ENCODE peak calls at places on chromosomes 3 and 15, in nine cellular contexts. One of them, this sample, is unnamed.

GRCh38 chr3:23219552-23219951 is 16.4 kb downstream of the UBE2E2 start:
- DNase-seq in heart right ventricle: no peak
- DNase-seq in PC-3: no peak
- DNase-seq in heart left ventricle: no peak
- DNase-seq in A549: no peak
- DNase-seq in left lung: no peak
- DNase-seq in left ventricle myocardium inferior: no peak
- DNase-seq in stomach: no peak
- DNase-seq in fibroblast of mammary gland: no peak
- DNase-seq in this sample: no peak

GRCh38 chr3:168061332-168061996 is 34.3 kb downstream of the GOLIM4 start:
- DNase-seq in heart right ventricle: no peak
- DNase-seq in PC-3: peak; percentile 28
- DNase-seq in heart left ventricle: no peak
- DNase-seq in A549: no peak
- DNase-seq in left lung: no peak
- DNase-seq in left ventricle myocardium inferior: no peak
- DNase-seq in stomach: no peak
- DNase-seq in fibroblast of mammary gland: no peak
- DNase-seq in this sample: no peak

GRCh38 chr15:65901336-65901735 is 32.0 kb downstream of the RAB11A start:
- DNase-seq in heart right ventricle: no peak
- DNase-seq in PC-3: no peak
- DNase-seq in heart left ventricle: no peak
- DNase-seq in A549: no peak
- DNase-seq in left lung: no peak
- DNase-seq in left ventricle myocardium inferior: no peak
- DNase-seq in stomach: no peak
- DNase-seq in fibroblast of mammary gland: no peak
- DNase-seq in this sample: no peak

GRCh38 chr15:82313446-82313845 is 35.8 kb downstream of the GOLGA6L10 start:
- DNase-seq in heart right ventricle: no peak
- DNase-seq in PC-3: no peak
- DNase-seq in heart left ventricle: no peak
- DNase-seq in A549: no peak
- DNase-seq in left lung: no peak
- DNase-seq in left ventricle myocardium inferior: no peak
- DNase-seq in stomach: no peak
- DNase-seq in fibroblast of mammary gland: no peak
- DNase-seq in this sample: no peak

GRCh38 chr3:187130346-187131066 is 8.8 kb downstream of the RPL39L start:
- DNase-seq in heart right ventricle: no peak
- DNase-seq in PC-3: peak; percentile 65
- DNase-seq in heart left ventricle: no peak
- DNase-seq in A549: no peak
- DNase-seq in left lung: no peak
- DNase-seq in left ventricle myocardium inferior: no peak
- DNase-seq in stomach: no peak
- DNase-seq in fibroblast of mammary gland: peak; percentile 51
- DNase-seq in this sample: peak; percentile 79

GRCh38 chr3:165125836-165126235 is 47.5 kb upstream of the SI start:
- DNase-seq in heart right ventricle: no peak
- DNase-seq in PC-3: no peak
- DNase-seq in heart left ventricle: no peak
- DNase-seq in A549: no peak
- DNase-seq in left lung: no peak
- DNase-seq in left ventricle myocardium inferior: no peak
- DNase-seq in stomach: no peak
- DNase-seq in fibroblast of mammary gland: no peak
- DNase-seq in this sample: no peak

GRCh38 chr15:74383695-74384565 is 16.5 kb upstream of the CYP11A1 start:
- DNase-seq in heart right ventricle: no peak
- DNase-seq in PC-3: peak; percentile 95
- DNase-seq in heart left ventricle: no peak
- DNase-seq in A549: peak; percentile 33
- DNase-seq in left lung: peak; percentile 51
- DNase-seq in left ventricle myocardium inferior: no peak
- DNase-seq in stomach: peak; percentile 44
- DNase-seq in fibroblast of mammary gland: peak; percentile 68
- DNase-seq in this sample: peak; percentile 31

GRCh38 chr15:84821501-84822021 is 4.4 kb downstream of the ALPK3 start:
- DNase-seq in heart right ventricle: peak; percentile 48
- DNase-seq in PC-3: no peak
- DNase-seq in heart left ventricle: no peak
- DNase-seq in A549: no peak
- DNase-seq in left lung: no peak
- DNase-seq in left ventricle myocardium inferior: no peak
- DNase-seq in stomach: no peak
- DNase-seq in fibroblast of mammary gland: peak; percentile 44
- DNase-seq in this sample: no peak

GRCh38 chr3:186307594-186307993 is 54.4 kb downstream of the DGKG start:
- DNase-seq in heart right ventricle: no peak
- DNase-seq in PC-3: peak; percentile 59
- DNase-seq in heart left ventricle: no peak
- DNase-seq in A549: peak; percentile 24
- DNase-seq in left lung: no peak
- DNase-seq in left ventricle myocardium inferior: no peak
- DNase-seq in stomach: no peak
- DNase-seq in fibroblast of mammary gland: peak; percentile 60
- DNase-seq in this sample: peak; percentile 72

GRCh38 chr3:117356296-117356695 is 646.7 kb downstream of the TUSC7 start:
- DNase-seq in heart right ventricle: no peak
- DNase-seq in PC-3: no peak
- DNase-seq in heart left ventricle: no peak
- DNase-seq in A549: no peak
- DNase-seq in left lung: no peak
- DNase-seq in left ventricle myocardium inferior: no peak
- DNase-seq in stomach: no peak
- DNase-seq in fibroblast of mammary gland: no peak
- DNase-seq in this sample: no peak

GRCh38 chr15:63121382-63122001 is at the start of gene LACTB:
- DNase-seq in heart right ventricle: peak; percentile 90
- DNase-seq in PC-3: peak; percentile 77
- DNase-seq in heart left ventricle: peak; percentile 90
- DNase-seq in A549: peak; percentile 94
- DNase-seq in left lung: peak; percentile 96
- DNase-seq in left ventricle myocardium inferior: peak; percentile 89
- DNase-seq in stomach: peak; percentile 89
- DNase-seq in fibroblast of mammary gland: peak; percentile 86
- DNase-seq in this sample: peak; percentile 88

GRCh38 chr15:63126726-63127125 is 5.1 kb downstream of the LACTB start:
- DNase-seq in heart right ventricle: no peak
- DNase-seq in PC-3: no peak
- DNase-seq in heart left ventricle: no peak
- DNase-seq in A549: no peak
- DNase-seq in left lung: no peak
- DNase-seq in left ventricle myocardium inferior: no peak
- DNase-seq in stomach: no peak
- DNase-seq in fibroblast of mammary gland: no peak
- DNase-seq in this sample: no peak

GRCh38 chr15:63124506-63124905 is 2.8 kb downstream of the LACTB start:
- DNase-seq in heart right ventricle: no peak
- DNase-seq in PC-3: no peak
- DNase-seq in heart left ventricle: no peak
- DNase-seq in A549: no peak
- DNase-seq in left lung: no peak
- DNase-seq in left ventricle myocardium inferior: no peak
- DNase-seq in stomach: no peak
- DNase-seq in fibroblast of mammary gland: no peak
- DNase-seq in this sample: no peak

GRCh38 chr15:63118854-63119253 is 2.8 kb upstream of the LACTB start:
- DNase-seq in heart right ventricle: no peak
- DNase-seq in PC-3: no peak
- DNase-seq in heart left ventricle: no peak
- DNase-seq in A549: no peak
- DNase-seq in left lung: no peak
- DNase-seq in left ventricle myocardium inferior: no peak
- DNase-seq in stomach: no peak
- DNase-seq in fibroblast of mammary gland: no peak
- DNase-seq in this sample: no peak

GRCh38 chr15:63122002-63122893 is 587 bp downstream of the LACTB start:
- DNase-seq in heart right ventricle: peak; percentile 84
- DNase-seq in PC-3: peak; percentile 65
- DNase-seq in heart left ventricle: peak; percentile 84
- DNase-seq in A549: peak; percentile 90
- DNase-seq in left lung: peak; percentile 97
- DNase-seq in left ventricle myocardium inferior: peak; percentile 80
- DNase-seq in stomach: peak; percentile 95
- DNase-seq in fibroblast of mammary gland: peak; percentile 52
- DNase-seq in this sample: peak; percentile 72
- TF ChIP-seq CTCF in heart right ventricle: peak; percentile 53
- TF ChIP-seq CTCF in PC-3: peak; percentile 23
- TF ChIP-seq CTCF in heart left ventricle: peak; percentile 49
- TF ChIP-seq CTCF in A549: no peak
- TF ChIP-seq CTCF in left lung: peak; percentile 34
- TF ChIP-seq CTCF in left ventricle myocardium inferior: peak; percentile 45
- TF ChIP-seq CTCF in stomach: no peak
- TF ChIP-seq CTCF in fibroblast of mammary gland: no peak
- TF ChIP-seq CTCF in this sample: no peak

GRCh38 chr15:69119016-69119415 is 41.4 kb upstream of the GLCE start:
- DNase-seq in heart right ventricle: no peak
- DNase-seq in PC-3: no peak
- DNase-seq in heart left ventricle: no peak
- DNase-seq in A549: no peak
- DNase-seq in left lung: no peak
- DNase-seq in left ventricle myocardium inferior: no peak
- DNase-seq in stomach: no peak
- DNase-seq in fibroblast of mammary gland: no peak
- DNase-seq in this sample: no peak

GRCh38 chr15:69117431-69117841 is 43.0 kb upstream of the GLCE start:
- DNase-seq in heart right ventricle: no peak
- DNase-seq in PC-3: no peak
- DNase-seq in heart left ventricle: no peak
- DNase-seq in A549: no peak
- DNase-seq in left lung: no peak
- DNase-seq in left ventricle myocardium inferior: no peak
- DNase-seq in stomach: no peak
- DNase-seq in fibroblast of mammary gland: no peak
- DNase-seq in this sample: no peak

GRCh38 chr15:69114231-69114937 is 46.1 kb upstream of the GLCE start:
- DNase-seq in heart right ventricle: no peak
- DNase-seq in PC-3: no peak
- DNase-seq in heart left ventricle: no peak
- DNase-seq in A549: no peak
- DNase-seq in left lung: no peak
- DNase-seq in left ventricle myocardium inferior: no peak
- DNase-seq in stomach: no peak
- DNase-seq in fibroblast of mammary gland: no peak
- DNase-seq in this sample: no peak

GRCh38 chr15:69118089-69118488 is 42.3 kb upstream of the GLCE start:
- DNase-seq in heart right ventricle: no peak
- DNase-seq in PC-3: no peak
- DNase-seq in heart left ventricle: no peak
- DNase-seq in A549: no peak
- DNase-seq in left lung: no peak
- DNase-seq in left ventricle myocardium inferior: no peak
- DNase-seq in stomach: no peak
- DNase-seq in fibroblast of mammary gland: no peak
- DNase-seq in this sample: no peak

GRCh38 chr15:69116391-69116790 is 44.0 kb upstream of the GLCE start:
- DNase-seq in heart right ventricle: no peak
- DNase-seq in PC-3: no peak
- DNase-seq in heart left ventricle: no peak
- DNase-seq in A549: no peak
- DNase-seq in left lung: no peak
- DNase-seq in left ventricle myocardium inferior: no peak
- DNase-seq in stomach: no peak
- DNase-seq in fibroblast of mammary gland: no peak
- DNase-seq in this sample: no peak
- H3K4me3 ChIP-seq in heart right ventricle: no peak overlapping the region
- H3K4me3 ChIP-seq in PC-3: no peak overlapping the region
- H3K4me3 ChIP-seq in heart left ventricle: no peak overlapping the region
- H3K4me3 ChIP-seq in A549: no peak overlapping the region
- H3K4me3 ChIP-seq in left lung: no peak overlapping the region
- H3K4me3 ChIP-seq in left ventricle myocardium inferior: no peak overlapping the region
- H3K4me3 ChIP-seq in stomach: no peak overlapping the region
- H3K4me3 ChIP-seq in fibroblast of mammary gland: no peak overlapping the region
- H3K4me3 ChIP-seq in this sample: no peak overlapping the region

DNA sequence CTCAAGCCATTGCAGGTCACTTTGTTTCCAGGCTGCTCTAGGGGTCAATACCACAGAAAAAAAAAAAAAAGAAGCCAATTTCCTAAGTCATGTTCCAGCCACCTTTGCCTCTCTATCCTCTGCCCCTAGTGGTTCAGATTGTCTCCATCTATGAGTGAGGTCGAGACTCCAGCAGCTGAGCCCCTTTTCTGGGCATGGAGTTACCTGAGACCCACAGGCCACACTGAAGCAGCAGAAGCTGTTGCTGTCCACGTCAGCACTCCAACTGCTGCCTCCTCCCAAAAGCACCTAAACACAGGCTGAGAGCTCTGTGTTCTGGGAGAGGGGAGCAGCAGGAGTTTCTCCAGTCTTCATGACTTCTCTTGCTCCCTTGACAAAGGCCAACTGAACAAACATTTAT is 355.7 kb downstream of the RSL24D1 start:
- DNase-seq in heart right ventricle: no peak
- DNase-seq in PC-3: no peak
- DNase-seq in heart left ventricle: no peak
- DNase-seq in A549: no peak
- DNase-seq in left lung: no peak
- DNase-seq in left ventricle myocardium inferior: no peak
- DNase-seq in stomach: no peak
- DNase-seq in fibroblast of mammary gland: no peak
- DNase-seq in this sample: no peak
- TF ChIP-seq CTCF in heart right ventricle: no peak
- TF ChIP-seq CTCF in PC-3: no peak
- TF ChIP-seq CTCF in heart left ventricle: no peak
- TF ChIP-seq CTCF in A549: no peak
- TF ChIP-seq CTCF in left lung: no peak
- TF ChIP-seq CTCF in left ventricle myocardium inferior: no peak
- TF ChIP-seq CTCF in stomach: no peak
- TF ChIP-seq CTCF in fibroblast of mammary gland: no peak
- TF ChIP-seq CTCF in this sample: no peak

GRCh38 chr3:74410276-74410941 is 204.1 kb downstream of the CNTN3 start:
- DNase-seq in heart right ventricle: no peak
- DNase-seq in PC-3: no peak
- DNase-seq in heart left ventricle: no peak
- DNase-seq in A549: no peak
- DNase-seq in left lung: no peak
- DNase-seq in left ventricle myocardium inferior: no peak
- DNase-seq in stomach: no peak
- DNase-seq in fibroblast of mammary gland: no peak
- DNase-seq in this sample: no peak
- H3K4me3 ChIP-seq in heart right ventricle: no peak overlapping the region
- H3K4me3 ChIP-seq in PC-3: no peak overlapping the region
- H3K4me3 ChIP-seq in heart left ventricle: no peak overlapping the region
- H3K4me3 ChIP-seq in A549: no peak overlapping the region
- H3K4me3 ChIP-seq in left lung: no peak overlapping the region
- H3K4me3 ChIP-seq in left ventricle myocardium inferior: no peak overlapping the region
- H3K4me3 ChIP-seq in stomach: no peak overlapping the region
- H3K4me3 ChIP-seq in fibroblast of mammary gland: no peak overlapping the region
- H3K4me3 ChIP-seq in this sample: no peak overlapping the region

GRCh38 chr3:81195483-81195882 is 566.0 kb downstream of the GBE1 start:
- DNase-seq in heart right ventricle: no peak
- DNase-seq in PC-3: peak; percentile 6
- DNase-seq in heart left ventricle: no peak
- DNase-seq in A549: no peak
- DNase-seq in left lung: no peak
- DNase-seq in left ventricle myocardium inferior: no peak
- DNase-seq in stomach: no peak
- DNase-seq in fibroblast of mammary gland: peak; percentile 3
- DNase-seq in this sample: no peak

GRCh38 chr3:81198766-81199165 is 562.7 kb downstream of the GBE1 start:
- DNase-seq in heart right ventricle: no peak
- DNase-seq in PC-3: peak; percentile 17
- DNase-seq in heart left ventricle: no peak
- DNase-seq in A549: no peak
- DNase-seq in left lung: no peak
- DNase-seq in left ventricle myocardium inferior: no peak
- DNase-seq in stomach: no peak
- DNase-seq in fibroblast of mammary gland: peak; percentile 6
- DNase-seq in this sample: peak; percentile 19
- TF ChIP-seq CTCF in heart right ventricle: no peak
- TF ChIP-seq CTCF in PC-3: no peak
- TF ChIP-seq CTCF in heart left ventricle: no peak
- TF ChIP-seq CTCF in A549: no peak
- TF ChIP-seq CTCF in left lung: no peak
- TF ChIP-seq CTCF in left ventricle myocardium inferior: no peak
- TF ChIP-seq CTCF in stomach: no peak
- TF ChIP-seq CTCF in fibroblast of mammary gland: no peak
- TF ChIP-seq CTCF in this sample: no peak